ENCODE peak calls at places on chromosomes 3 and 15, in nine cellular contexts. N is coronary artery, D is heart left ventricle, B is DND-41, Z is GM13977, R is OCI-LY7, Y is foreskin fibroblast, S is nephron progenitor cell, J is GM20000. E is an unnamed sample.

GRCh38 chr15:47620960-47621681 is 96.2 kb upstream of the SEMA6D start:
- DNase-seq in N (no peak), D (no peak), B (no peak), Z (no peak), R (no peak), Y (peak), S (no peak), J (no peak), E (no peak)

GRCh38 chr3:118942651-118943050 is 92.0 kb downstream of the IGSF11 start:
- DNase-seq in N (no peak), D (no peak), B (no peak), Z (no peak), R (no peak), Y (no peak), S (no peak), J (no peak), E (no peak)

GRCh38 chr15:65766422-65767263 is 25.4 kb downstream of the DENND4A start:
- DNase-seq in N (no peak), D (no peak), B (no peak), Z (no peak), R (no peak), Y (no peak), S (no peak), J (no peak), E (no peak)

GRCh38 chr3:101518421-101518871 is 5.4 kb upstream of the SENP7 start:
- DNase-seq in N (no peak), D (no peak), B (no peak), Z (peak), R (peak), Y (no peak), S (no peak), J (peak), E (peak)

GRCh38 chr15:79036323-79036722 is 54.3 kb downstream of the RASGRF1 start:
- DNase-seq in N (no peak), D (no peak), B (no peak), Z (no peak), R (no peak), Y (no peak), S (no peak), J (no peak), E (no peak)

GRCh38 chr3:189593581-189593980 is 37.6 kb upstream of the TP63 start:
- DNase-seq in N (no peak), D (no peak), B (no peak), Z (no peak), R (no peak), Y (no peak), S (no peak), J (no peak), E (no peak)

GRCh38 chr15:66293085-66293418 is 316 bp upstream of the DIS3L start:
- DNase-seq in N (no peak), D (no peak), B (no peak), Z (no peak), R (no peak), Y (no peak), S (no peak), J (no peak), E (no peak)

GRCh38 chr15:50183112-50183794 is 1.3 kb downstream of the SLC27A2 start:
- DNase-seq in N (no peak), D (no peak), B (no peak), Z (peak), R (no peak), Y (no peak), S (no peak), J (peak), E (peak)

GRCh38 chr3:24678441-24678865 is 183.8 kb upstream of the THRB start:
- DNase-seq in N (no peak), D (no peak), B (peak), Z (no peak), R (no peak), Y (peak), S (no peak), J (no peak), E (peak)

GRCh38 chr3:187669675-187670504 is at the start of gene SST:
- DNase-seq in N (no peak), D (peak), B (peak), Z (no peak), R (no peak), Y (peak), S (peak), J (no peak), E (peak)

GRCh38 chr3:117540583-117540982 is 831.0 kb downstream of the TUSC7 start:
- DNase-seq in N (no peak), D (no peak), B (no peak), Z (no peak), R (no peak), Y (peak), S (no peak), J (no peak), E (no peak)

GRCh38 chr15:28969511-28970085 is 83.8 kb downstream of the APBA2 start:
- DNase-seq in N (no peak), D (no peak), B (no peak), Z (no peak), R (no peak), Y (no peak), S (no peak), J (no peak), E (no peak)

GRCh38 chr3:142680710-142681109 is 43.1 kb upstream of the TRPC1 start:
- DNase-seq in N (no peak), D (no peak), B (no peak), Z (no peak), R (no peak), Y (no peak), S (no peak), J (no peak), E (no peak)

GRCh38 chr15:74369084-74369745 is 1.8 kb upstream of the CYP11A1 start:
- DNase-seq in N (peak), D (no peak), B (no peak), Z (no peak), R (no peak), Y (no peak), S (no peak), J (no peak), E (no peak)

GRCh38 chr3:157624801-157625200 is 121.6 kb upstream of the VEPH1 start:
- DNase-seq in N (no peak), D (no peak), B (no peak), Z (no peak), R (no peak), Y (peak), S (no peak), J (no peak), E (no peak)

GRCh38 chr3:170584585-170585007 is 1.3 kb downstream of the SLC7A14 start:
- DNase-seq in N (no peak), D (peak), B (peak), Z (no peak), R (peak), Y (peak), S (peak), J (peak), E (peak)

GRCh38 chr3:88986834-88987233 is 120.6 kb upstream of the EPHA3 start:
- DNase-seq in N (no peak), D (no peak), B (no peak), Z (no peak), R (no peak), Y (peak), S (no peak), J (no peak), E (no peak)

GRCh38 chr3:10142707-10143560 is 1.4 kb downstream of the VHL start:
- DNase-seq in N (no peak), D (no peak), B (peak), Z (no peak), R (peak), Y (no peak), S (no peak), J (no peak), E (peak)

GRCh38 chr3:9013782-9014181 is 50.5 kb upstream of the RAD18 start:
- DNase-seq in N (no peak), D (no peak), B (no peak), Z (no peak), R (no peak), Y (no peak), S (no peak), J (no peak), E (no peak)

GRCh38 chr15:60003243-60004018 is 680 bp upstream of the FOXB1 start:
- DNase-seq in N (no peak), D (no peak), B (peak), Z (peak), R (no peak), Y (no peak), S (no peak), J (peak), E (peak)

GRCh38 chr15:44656241-44656640 is 7.2 kb downstream of the SPG11 start:
- DNase-seq in N (no peak), D (no peak), B (no peak), Z (no peak), R (no peak), Y (no peak), S (no peak), J (no peak), E (no peak)

GRCh38 chr15:61159901-61160300 is 69.2 kb downstream of the RORA start:
- DNase-seq in N (no peak), D (no peak), B (no peak), Z (no peak), R (no peak), Y (no peak), S (no peak), J (no peak), E (no peak)

GRCh38 chr15:89364741-89365450 is 30.3 kb upstream of the POLG start:
- DNase-seq in N (no peak), D (no peak), B (no peak), Z (no peak), R (no peak), Y (no peak), S (peak), J (no peak), E (no peak)

GRCh38 chr15:89364341-89364740 is 29.7 kb upstream of the POLG start:
- DNase-seq in N (no peak), D (no peak), B (no peak), Z (no peak), R (no peak), Y (no peak), S (no peak), J (no peak), E (no peak)

GRCh38 chr15:89363770-89364169 is 29.1 kb upstream of the POLG start:
- DNase-seq in N (no peak), D (no peak), B (no peak), Z (no peak), R (no peak), Y (no peak), S (no peak), J (no peak), E (no peak)

GRCh38 chr15:89366656-89367393 is 32.2 kb upstream of the POLG start:
- DNase-seq in N (no peak), D (no peak), B (no peak), Z (no peak), R (no peak), Y (no peak), S (no peak), J (no peak), E (no peak)

GRCh38 chr15:89365457-89366055 is 30.9 kb upstream of the POLG start:
- DNase-seq in N (no peak), D (no peak), B (no peak), Z (no peak), R (no peak), Y (no peak), S (no peak), J (no peak), E (no peak)
- TF ChIP-seq CTCF in N (no peak), D (no peak), B (no peak), Z (no peak), R (no peak), Y (no peak), S (no peak), J (no peak), E (no peak)

DNA sequence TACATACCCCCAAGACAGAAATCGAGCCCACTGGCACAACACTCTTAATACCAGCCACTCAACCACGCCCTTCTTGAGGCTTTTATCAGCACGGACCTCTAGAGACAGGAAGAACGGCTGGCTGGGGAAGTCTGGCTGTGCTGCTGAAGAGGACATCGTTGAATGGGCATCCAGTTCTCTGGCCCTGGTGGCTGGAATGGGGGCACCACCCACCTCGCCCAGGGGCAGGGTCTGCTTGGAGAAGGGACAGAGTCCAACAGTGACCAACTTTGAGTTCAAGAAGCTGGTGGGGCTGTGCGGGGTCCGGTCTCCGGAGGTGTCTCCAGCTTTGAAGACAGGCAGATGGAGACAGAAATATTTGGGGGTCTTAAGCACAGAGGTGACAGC is 77.5 kb downstream of the ATP10A start:
- DNase-seq in N (no peak), D (no peak), B (no peak), Z (no peak), R (no peak), Y (no peak), S (no peak), J (no peak), E (no peak)
- TF ChIP-seq CTCF in N (no peak), D (no peak), B (no peak), Z (no peak), R (no peak), Y (no peak), S (no peak), J (no peak), E (no peak)

DNA sequence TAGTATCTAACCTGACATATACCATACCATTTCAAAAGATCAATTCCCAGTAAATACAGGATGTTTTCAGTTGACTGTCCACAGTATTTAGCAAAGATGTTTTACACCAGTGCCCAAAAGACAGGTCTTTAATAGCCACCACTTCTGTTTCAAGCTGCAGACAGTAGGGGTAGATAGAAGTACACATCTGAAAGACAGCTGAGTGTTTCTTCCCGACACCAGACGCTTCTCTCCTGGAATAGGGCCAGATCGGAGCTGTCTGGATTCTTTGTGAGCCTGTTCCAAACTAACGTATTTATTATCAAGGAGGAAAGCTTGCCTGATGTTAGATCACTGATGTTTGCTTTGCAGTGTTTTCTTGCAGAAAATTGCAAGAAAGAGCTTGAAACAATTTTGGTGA is 136.1 kb upstream of the RBMS3 start:
- DNase-seq in N (no peak), D (peak), B (no peak), Z (no peak), R (no peak), Y (peak), S (no peak), J (no peak), E (no peak)
- TF ChIP-seq CTCF in N (no peak), D (peak), B (peak), Z (no peak), R (no peak), Y (no peak), S (no peak), J (no peak), E (no peak)

DNA sequence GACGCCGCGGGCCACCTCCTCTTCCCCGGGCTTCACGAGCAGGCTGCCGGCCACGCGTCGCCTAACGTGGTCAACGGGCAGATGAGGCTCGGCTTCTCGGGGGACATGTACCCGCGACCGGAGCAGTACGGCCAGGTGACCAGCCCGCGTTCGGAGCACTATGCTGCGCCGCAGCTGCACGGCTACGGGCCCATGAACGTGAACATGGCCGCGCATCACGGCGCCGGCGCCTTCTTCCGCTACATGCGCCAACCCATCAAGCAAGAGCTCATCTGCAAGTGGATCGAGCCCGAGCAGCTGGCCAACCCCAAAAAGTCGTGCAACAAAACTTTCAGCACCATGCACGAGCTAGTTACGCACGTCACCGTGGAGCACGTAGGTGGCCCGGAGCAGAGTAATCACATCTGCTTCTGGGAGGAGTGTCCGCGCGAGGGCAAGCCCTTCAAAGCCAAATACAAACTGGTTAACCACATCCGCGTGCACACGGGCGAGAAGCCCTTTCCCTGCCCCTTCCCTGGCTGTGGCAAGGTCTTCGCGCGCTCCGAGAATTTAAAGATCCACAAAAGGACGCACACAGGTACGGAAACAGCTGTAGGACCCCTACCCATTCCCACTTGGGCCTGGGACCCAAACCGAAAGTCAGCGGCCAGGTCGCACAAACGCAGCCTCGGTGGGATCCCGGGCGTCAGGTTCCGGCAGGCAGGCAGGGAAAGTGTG is 1.5 kb downstream of the ZIC1 start:
- DNase-seq in N (no peak), D (no peak), B (no peak), Z (no peak), R (no peak), Y (peak), S (no peak), J (no peak), E (peak)
- TF ChIP-seq CTCF in N (no peak), D (no peak), B (no peak), Z (no peak), R (no peak), Y (no peak), S (no peak), J (no peak), E (no peak)

DNA sequence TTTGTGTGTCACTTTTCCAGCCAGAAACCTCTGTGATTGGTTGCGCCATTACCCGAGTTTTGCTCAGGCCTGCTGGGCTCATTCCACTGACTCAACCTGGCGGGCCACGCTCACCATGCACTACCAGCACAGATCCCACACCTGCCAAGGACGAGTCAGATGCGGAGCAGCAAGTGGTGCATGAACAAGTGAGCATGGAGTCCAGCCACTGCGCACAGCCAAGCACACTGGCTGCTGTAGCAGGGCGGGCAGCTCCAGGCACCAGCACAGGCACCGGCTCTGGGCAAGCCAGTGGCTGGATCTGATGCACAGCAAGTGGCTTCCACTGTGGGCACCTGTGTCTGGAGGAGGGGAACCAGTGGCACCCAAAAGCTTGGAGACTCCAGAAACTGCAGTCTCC is 110.4 kb downstream of the CBLB start:
- DNase-seq in N (no peak), D (no peak), B (no peak), Z (no peak), R (no peak), Y (no peak), S (no peak), J (no peak), E (peak)
- TF ChIP-seq CTCF in N (no peak), D (no peak), B (no peak), Z (no peak), R (no peak), Y (no peak), S (no peak), J (no peak), E (no peak)

GRCh38 chr15:81163961-81164800 is 30.1 kb downstream of the CFAP161 start:
- DNase-seq in N (no peak), D (no peak), B (peak), Z (no peak), R (no peak), Y (peak), S (no peak), J (no peak), E (no peak)
- TF ChIP-seq CTCF in N (no peak), D (no peak), B (no peak), Z (no peak), R (no peak), Y (peak), S (no peak), J (no peak), E (no peak)

DNA sequence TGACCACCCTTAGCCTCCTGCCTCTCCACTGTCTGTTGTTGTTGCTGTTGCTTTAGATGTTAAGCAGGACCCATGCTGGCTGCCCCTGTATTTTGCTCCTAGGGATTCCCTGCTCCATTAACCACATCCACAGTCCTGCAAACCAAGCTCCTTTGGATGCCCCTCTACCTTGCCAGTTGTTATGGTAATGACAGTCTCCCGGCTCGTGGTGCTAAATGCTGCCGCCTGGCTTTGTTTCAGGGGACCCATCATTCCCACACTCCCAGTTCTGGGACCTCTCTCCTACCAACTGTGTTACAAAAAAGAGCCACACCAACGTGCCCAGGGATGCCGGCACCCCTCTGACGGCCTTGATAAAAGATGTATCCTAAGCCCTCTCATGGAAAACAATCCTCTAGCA is 15.5 kb upstream of the MCCC1 start:
- DNase-seq in N (no peak), D (no peak), B (no peak), Z (no peak), R (no peak), Y (no peak), S (no peak), J (no peak), E (no peak)
- TF ChIP-seq CTCF in N (no peak), D (no peak), B (no peak), Z (no peak), R (no peak), Y (no peak), S (no peak), J (no peak), E (no peak)

E was measured in activated CD8-positive, alpha-beta T cell treated with anti-CD3 and anti-CD28 coated beads for 36 hours.